ENCODE peak calls at places on chromosomes 11 and 22, in eight cellular contexts. R is NCI-H1092; B is substantia nigra; A is heart right ventricle; E is stimulated activated naive CD4-positive, alpha-beta T cell treated with Interleukin-2 at 50 U/mL for 16 hours; C is EH; G is SK-N-SH; Z is NCI-H460. P is an unnamed sample.

GRCh38 chr11:45538363-45538762 is 127.1 kb downstream of the CHST1 start:
- DNase-seq in C (no peak), E (no peak), A (peak; percentile 16), Z (no peak), R (no peak), G (no peak), B (no peak), P (peak; percentile 58)

GRCh38 chr11:81368192-81368591 is 1365.5 kb downstream of the FAM181B start:
- DNase-seq in A (no peak), Z (no peak), B (no peak), G (no peak), R (no peak), C (no peak), E (no peak), P (no peak)

GRCh38 chr11:107397357-107397756 is 60.3 kb downstream of the CWF19L2 start:
- DNase-seq in B (no peak), A (no peak), C (no peak), G (no peak), Z (no peak), E (no peak), R (no peak), P (no peak)

GRCh38 chr11:128299132-128299726 is 288.1 kb downstream of the ETS1 start:
- DNase-seq in A (no peak), R (no peak), G (no peak), Z (no peak), E (no peak), B (no peak), C (peak; percentile 89), P (peak; percentile 43)

GRCh38 chr11:40029406-40029805 is 1430.0 kb downstream of the LRRC4C start:
- DNase-seq in G (no peak), A (no peak), E (no peak), Z (no peak), C (no peak), B (no peak), R (no peak), P (no peak)

GRCh38 chr11:132318421-132319157 is 948.2 kb downstream of the NTM start:
- DNase-seq in R (no peak), A (no peak), G (no peak), E (no peak), Z (peak; percentile 54), C (peak; percentile 88), B (no peak), P (no peak)

GRCh38 chr11:78022397-78023396 is at the start of gene KCTD14:
- DNase-seq in C (peak; percentile 45), E (no peak), B (no peak), G (peak; percentile 14), Z (no peak), R (peak; percentile 80), A (peak; percentile 8), P (no peak)

GRCh38 chr22:18067121-18067520 is 10.7 kb upstream of the PEX26 start:
- DNase-seq in Z (no peak), G (no peak), R (no peak), C (no peak), B (no peak), A (no peak), E (no peak), P (no peak)